ENCODE peak calls at places on chromosomes 4 and X, in four cellular contexts. H, F, S and P are unnamed samples.

GRCh38 chr4:37641352-37641751 is 44.8 kb downstream of the RELL1 start:
- DNase-seq in F (no peak), H (no peak), S (no peak), P (no peak)

GRCh38 chr4:147492761-147493160 is 11.9 kb downstream of the EDNRA start:
- DNase-seq in H (peak; percentile 60), S (no peak), F (peak; percentile 22), P (no peak)

GRCh38 chr4:122759639-122760310 is 27.3 kb downstream of the BBS12 start:
- DNase-seq in S (no peak), H (no peak), F (no peak), P (no peak)

GRCh38 chr4:6724461-6725111 is 8.6 kb downstream of the BLOC1S4 start:
- DNase-seq in F (no peak), S (no peak), H (no peak), P (no peak)

GRCh38 chrX:130877892-130878321 is 25.1 kb downstream of the ENOX2 start:
- DNase-seq in F (no peak), S (no peak), H (no peak), P (no peak)

GRCh38 chr4:166527500-166527899 is 654.5 kb downstream of the TLL1 start:
- DNase-seq in S (no peak), F (no peak), H (no peak), P (no peak)

GRCh38 chr4:38667005-38667771 is 3.2 kb downstream of the KLF3 start:
- DNase-seq in H (peak; percentile 91), F (peak; percentile 40), S (peak; percentile 83), P (peak; percentile 74)

GRCh38 chr4:167428172-167428571 is 193.9 kb upstream of the SPOCK3 start:
- DNase-seq in F (no peak), H (no peak), S (no peak), P (no peak)

GRCh38 chr4:76384052-76384451 is 36.9 kb downstream of the CCDC158 start:
- DNase-seq in S (no peak), H (no peak), F (no peak), P (no peak)

GRCh38 chr4:128528793-128529553 is 241.4 kb upstream of the PGRMC2 start:
- DNase-seq in H (peak; percentile 56), F (no peak), S (no peak), P (peak; percentile 55)

GRCh38 chr4:138269175-138269574 is 27.0 kb upstream of the SLC7A11 start:
- DNase-seq in S (no peak), H (no peak), F (no peak), P (no peak)

GRCh38 chrX:19566359-19567141 is 51.2 kb upstream of the MAP3K15 start:
- DNase-seq in F (no peak), S (no peak), H (no peak), P (no peak)

GRCh38 chr4:122827258-122827887 is 742 bp downstream of the FGF2 start:
- DNase-seq in S (peak; percentile 31), H (peak; percentile 57), F (peak; percentile 60), P (no peak)

GRCh38 chr4:54017308-54017707 is 47.1 kb downstream of the CHIC2 start:
- DNase-seq in S (no peak), H (no peak), F (no peak), P (no peak)

GRCh38 chr4:95256108-95256835 is 292.5 kb downstream of the UNC5C start:
- DNase-seq in F (no peak), S (no peak), H (no peak), P (no peak)

GRCh38 chrX:56738670-56739069 is 9.6 kb downstream of the NBDY start:
- DNase-seq in F (no peak), S (no peak), H (no peak), P (no peak)

GRCh38 chr4:127604949-127605709 is 27.6 kb upstream of the INTU start:
- DNase-seq in F (no peak), S (no peak), H (no peak), P (no peak)

GRCh38 chr4:94621491-94622080 is 136.2 kb upstream of the BMPR1B start:
- DNase-seq in S (peak; percentile 20), F (no peak), H (no peak), P (no peak)

GRCh38 chrX:81261576-81261975 is 59.7 kb downstream of the SH3BGRL start:
- DNase-seq in F (no peak), S (no peak), H (no peak), P (no peak)

GRCh38 chr4:38422850-38423249 is 241.1 kb upstream of the KLF3 start:
- DNase-seq in F (no peak), S (no peak), H (no peak), P (no peak)

GRCh38 chr4:83112239-83112638 is 2.3 kb downstream of the PLAC8 start:
- DNase-seq in S (peak; percentile 32), F (no peak), H (no peak), P (no peak)

GRCh38 chr4:119627267-119628190 is 1.1 kb downstream of the PDE5A start:
- DNase-seq in F (peak; percentile 74), H (peak; percentile 46), S (peak; percentile 64), P (peak; percentile 33)

GRCh38 chr4:77201343-77201742 is 44.3 kb downstream of the CCNG2 start:
- DNase-seq in F (no peak), S (no peak), H (no peak), P (no peak)

GRCh38 chr4:87983996-87984395 is 8.5 kb downstream of the SPP1 start:
- DNase-seq in H (no peak), F (no peak), S (no peak), P (no peak)

DNA sequence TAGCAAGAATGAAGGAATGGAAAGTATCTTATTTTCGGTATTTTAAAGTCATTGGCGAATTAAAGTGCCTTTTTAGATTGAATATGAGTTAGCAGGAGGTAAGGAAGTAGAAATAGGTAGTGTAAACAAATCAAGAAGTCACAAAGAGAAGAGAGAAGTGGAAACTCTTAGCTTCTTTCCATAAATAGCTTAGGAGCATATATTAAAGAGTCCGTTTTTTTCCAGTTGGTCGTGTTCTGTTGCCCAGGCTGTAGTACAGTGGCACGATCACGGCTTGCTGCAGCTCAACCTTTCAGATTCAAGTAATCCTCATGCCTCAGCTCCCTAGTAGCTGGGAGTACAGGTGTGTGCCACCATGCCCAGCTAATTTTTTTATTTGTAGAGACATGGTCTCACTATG is 56.4 kb downstream of the UBE2K start:
- DNase-seq in H (no peak), F (no peak), S (no peak), P (no peak)
- H3K36me3 ChIP-seq in H (no peaks in the 10 kb centered on the region), F (no peaks in the 10 kb centered on the region), S (peaks cover 7% of the 10 kb centered on the region), P (peaks cover 24% of the 10 kb centered on the region)

GRCh38 chr4:109472343-109472761 is 38.7 kb downstream of the SEC24B start:
- DNase-seq in F (no peak), H (no peak), S (no peak), P (no peak)
- H3K36me3 ChIP-seq in F (no peaks in the 10 kb centered on the region), H (no peaks in the 10 kb centered on the region), S (peaks cover 6% of the 10 kb centered on the region), P (no peaks in the 10 kb centered on the region)

DNA sequence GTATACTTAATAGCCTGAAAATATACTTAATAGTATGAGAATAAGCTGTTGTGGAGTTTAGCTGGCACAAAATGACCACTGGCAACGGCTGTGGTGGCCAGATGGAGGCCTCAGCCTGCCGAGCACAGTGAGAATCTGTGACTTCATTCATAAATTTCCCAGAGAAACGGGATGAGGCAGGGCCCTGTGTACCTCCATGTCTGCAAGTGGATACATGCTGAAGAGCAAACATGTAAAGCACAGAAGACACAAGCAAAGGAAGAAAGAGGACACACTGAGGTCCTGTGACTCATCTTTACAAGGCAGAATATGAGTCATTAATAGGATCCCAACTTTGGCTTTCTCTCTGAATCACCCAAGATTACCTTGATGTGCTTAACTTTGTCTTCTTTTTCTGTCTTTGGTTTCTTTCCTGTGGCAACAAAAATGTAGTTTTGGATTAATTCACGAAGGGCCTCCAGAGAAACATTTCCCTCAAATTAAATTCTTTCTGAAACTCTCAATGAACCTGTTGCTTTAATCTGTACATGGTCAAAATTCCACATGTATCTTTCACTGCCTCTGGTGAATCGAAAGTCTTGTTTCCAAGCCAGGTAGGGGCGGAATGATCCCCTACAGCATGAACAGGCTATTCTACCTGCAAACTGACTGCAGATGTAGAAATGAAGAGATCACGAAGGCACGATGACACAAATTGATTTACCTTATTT is 56.4 kb downstream of the IRF2 start:
- DNase-seq in H (no peak), S (peak; percentile 18), F (no peak), P (no peak)
- H3K36me3 ChIP-seq in H (no peaks in the 10 kb centered on the region), S (peaks cover 10% of the 10 kb centered on the region), F (no peaks in the 10 kb centered on the region), P (peaks cover 18% of the 10 kb centered on the region)

GRCh38 chr4:13590766-13591165 is 36.8 kb downstream of the BOD1L1 start:
- DNase-seq in H (no peak), F (no peak), S (no peak), P (no peak)
- H3K36me3 ChIP-seq in H (no peaks in the 10 kb centered on the region), F (no peaks in the 10 kb centered on the region), S (peaks cover 50% of the 10 kb centered on the region), P (peaks cover 41% of the 10 kb centered on the region)

DNA sequence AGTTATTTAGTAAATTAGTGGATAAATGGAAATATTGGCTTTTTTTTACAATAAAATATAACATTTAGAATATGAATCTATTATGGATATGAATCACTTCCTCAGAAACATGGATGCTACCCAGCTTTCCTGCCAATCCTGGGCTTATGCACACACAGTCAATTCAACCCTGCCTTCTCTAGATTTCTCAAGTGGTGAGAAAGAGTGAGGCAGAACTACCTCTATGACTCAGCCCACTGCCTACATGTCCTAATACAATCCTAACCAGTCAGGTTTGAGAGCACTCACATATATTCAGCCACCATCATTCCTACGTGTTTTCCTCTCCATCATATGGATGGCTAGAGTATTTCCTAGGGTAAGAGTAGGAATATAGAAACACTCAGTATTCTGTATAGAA is 91.1 kb upstream of the ANKRD50 start:
- DNase-seq in S (no peak), F (no peak), H (no peak), P (no peak)
- H3K36me3 ChIP-seq in S (no peaks in the 10 kb centered on the region), F (no peaks in the 10 kb centered on the region), H (no peaks in the 10 kb centered on the region), P (no peaks in the 10 kb centered on the region)

GRCh38 chr4:164892018-164892417 is 15.0 kb downstream of the APELA start:
- DNase-seq in S (no peak), H (no peak), F (no peak), P (no peak)
- H3K36me3 ChIP-seq in S (no peaks in the 10 kb centered on the region), H (no peaks in the 10 kb centered on the region), F (no peaks in the 10 kb centered on the region), P (no peaks in the 10 kb centered on the region)

GRCh38 chr4:113371061-113371460 is 321.6 kb downstream of the ANK2 start:
- DNase-seq in S (no peak), H (no peak), F (no peak), P (no peak)
- H3K36me3 ChIP-seq in S (no peaks in the 10 kb centered on the region), H (no peaks in the 10 kb centered on the region), F (no peaks in the 10 kb centered on the region), P (peaks cover 3% of the 10 kb centered on the region)

DNA sequence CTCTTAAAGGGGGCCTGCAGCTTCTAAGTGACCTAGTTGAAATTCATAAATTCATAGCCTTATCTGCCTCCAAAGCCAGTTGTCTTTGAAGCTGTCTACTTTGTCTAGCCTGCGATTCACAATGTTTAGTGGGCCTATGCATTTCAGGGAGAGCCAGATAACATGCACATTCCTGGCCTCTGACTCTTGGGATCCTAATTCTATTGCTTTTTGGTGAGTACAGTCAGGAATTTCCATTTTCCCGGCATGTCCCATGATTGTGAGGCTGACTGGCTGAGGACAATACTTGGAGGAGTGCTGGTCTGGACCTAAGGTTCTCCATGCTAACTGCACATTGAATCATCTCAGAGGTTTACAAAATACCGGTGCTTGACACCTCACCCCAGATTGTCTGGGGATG is 155.0 kb downstream of the MSL3 start:
- DNase-seq in H (no peak), S (no peak), F (no peak), P (no peak)
- H3K36me3 ChIP-seq in H (no peaks in the 10 kb centered on the region), S (no peaks in the 10 kb centered on the region), F (no peaks in the 10 kb centered on the region), P (no peaks in the 10 kb centered on the region)